ENCODE peak calls at places on chromosomes 3 and 15, in eight cellular contexts. G is MCF 10A; J is epithelial cell of esophagus; Z is cardiac fibroblast; P is CD8-positive, alpha-beta T cell; H is GM10248; M is Calu3; E is type B pancreatic cell. Y is an unnamed sample.

GRCh38 chr3:21912656-21913055 is 161.6 kb upstream of the ZNF385D start:
- DNase-seq in E (no peak), Z (peak), M (no peak), H (no peak), P (no peak), G (no peak), J (no peak), Y (no peak)

GRCh38 chr3:12115846-12116245 is 42.9 kb downstream of the TIMP4 start:
- DNase-seq in J (peak), H (no peak), Z (no peak), M (no peak), P (no peak), E (no peak), G (no peak), Y (no peak)

GRCh38 chr3:107660316-107660976 is 137.7 kb downstream of the BBX start:
- DNase-seq in H (no peak), Z (peak), G (peak), E (no peak), M (no peak), J (peak), P (no peak), Y (no peak)

GRCh38 chr3:52983336-52983807 is 62.5 kb downstream of the SFMBT1 start:
- DNase-seq in M (no peak), H (peak), P (peak), E (no peak), J (no peak), Z (no peak), G (no peak), Y (no peak)

GRCh38 chr15:70053006-70053702 is 44.6 kb downstream of the TLE3 start:
- DNase-seq in J (no peak), H (no peak), G (no peak), Z (no peak), E (no peak), M (no peak), P (no peak), Y (no peak)

GRCh38 chr15:85504739-85505676 is 124.6 kb downstream of the AKAP13 start:
- DNase-seq in J (peak), E (no peak), M (peak), Z (peak), P (peak), H (peak), G (peak), Y (no peak)

GRCh38 chr3:81242871-81243270 is 518.6 kb downstream of the GBE1 start:
- DNase-seq in G (peak), Z (peak), H (no peak), J (peak), E (no peak), P (no peak), M (no peak), Y (no peak)

GRCh38 chr3:112718516-112718915 is 77.6 kb upstream of the CCDC80 start:
- DNase-seq in G (peak), P (no peak), M (no peak), J (peak), H (no peak), E (no peak), Z (no peak), Y (no peak)

GRCh38 chr15:71889385-71889784 is 79.0 kb downstream of the NR2E3 start:
- DNase-seq in G (no peak), E (no peak), H (no peak), M (no peak), Z (no peak), J (no peak), P (no peak), Y (no peak)

GRCh38 chr3:65560133-65560532 is 478.6 kb downstream of the MAGI1 start:
- DNase-seq in P (no peak), H (no peak), J (no peak), M (no peak), G (no peak), Z (no peak), E (no peak), Y (no peak)

GRCh38 chr3:65005481-65005880 is 317.7 kb upstream of the ADAMTS9 start:
- DNase-seq in P (no peak), G (no peak), H (no peak), E (no peak), M (no peak), J (no peak), Z (peak), Y (no peak)

GRCh38 chr3:83953417-83954089 is 1005.2 kb upstream of the CADM2 start:
- DNase-seq in P (no peak), J (peak), H (no peak), G (peak), M (no peak), E (no peak), Z (no peak), Y (no peak)

GRCh38 chr3:51304230-51304629 is 80.9 kb upstream of the MANF start:
- DNase-seq in H (no peak), E (no peak), Z (no peak), P (no peak), G (no peak), M (no peak), J (no peak), Y (no peak)

GRCh38 chr3:125767641-125768040 is 172.3 kb upstream of the OSBPL11 start:
- DNase-seq in Z (no peak), G (no peak), M (no peak), J (no peak), P (no peak), H (no peak), E (no peak), Y (no peak)

GRCh38 chr3:150956376-150956775 is 16.2 kb downstream of the CLRN1 start:
- DNase-seq in J (peak), Z (peak), H (no peak), M (no peak), E (no peak), P (no peak), G (peak), Y (no peak)

GRCh38 chr3:46707601-46708011 is 6.4 kb downstream of the TMIE start:
- DNase-seq in E (no peak), H (no peak), M (no peak), P (no peak), G (no peak), Z (no peak), J (no peak), Y (no peak)
- TF ChIP-seq CTCF in E (no peak), H (no peak), M (no peak), P (no peak), G (no peak), Z (no peak), J (no peak), Y (no peak)

GRCh38 chr15:75836953-75837321 is 6.3 kb upstream of the UBE2Q2 start:
- DNase-seq in M (peak), J (peak), H (peak), Z (peak), G (peak), E (no peak), P (peak), Y (no peak)
- TF ChIP-seq CTCF in M (no peak), J (peak), H (no peak), Z (peak), G (no peak), E (no peak), P (no peak), Y (no peak)

GRCh38 chr15:64149424-64150235 is 1.9 kb upstream of the SNX22 start:
- DNase-seq in E (no peak), Z (no peak), J (peak), H (no peak), M (no peak), G (peak), P (no peak), Y (no peak)
- TF ChIP-seq CTCF in E (no peak), Z (peak), J (peak), H (no peak), M (no peak), G (no peak), P (no peak), Y (peak)

GRCh38 chr3:41565948-41566347 is 366.6 kb downstream of the CTNNB1 start:
- DNase-seq in G (no peak), J (no peak), Z (no peak), M (no peak), H (no peak), P (no peak), E (no peak), Y (no peak)

GRCh38 chr3:41569632-41570338 is 370.5 kb downstream of the CTNNB1 start:
- DNase-seq in G (no peak), M (no peak), Z (no peak), J (peak), E (no peak), P (no peak), H (no peak), Y (no peak)

GRCh38 chr3:41565003-41565402 is 365.7 kb downstream of the CTNNB1 start:
- DNase-seq in Z (no peak), G (no peak), E (no peak), J (no peak), M (no peak), P (no peak), H (no peak), Y (no peak)
- TF ChIP-seq CTCF in Z (no peak), G (no peak), E (no peak), J (no peak), M (no peak), P (no peak), H (no peak), Y (no peak)

DNA sequence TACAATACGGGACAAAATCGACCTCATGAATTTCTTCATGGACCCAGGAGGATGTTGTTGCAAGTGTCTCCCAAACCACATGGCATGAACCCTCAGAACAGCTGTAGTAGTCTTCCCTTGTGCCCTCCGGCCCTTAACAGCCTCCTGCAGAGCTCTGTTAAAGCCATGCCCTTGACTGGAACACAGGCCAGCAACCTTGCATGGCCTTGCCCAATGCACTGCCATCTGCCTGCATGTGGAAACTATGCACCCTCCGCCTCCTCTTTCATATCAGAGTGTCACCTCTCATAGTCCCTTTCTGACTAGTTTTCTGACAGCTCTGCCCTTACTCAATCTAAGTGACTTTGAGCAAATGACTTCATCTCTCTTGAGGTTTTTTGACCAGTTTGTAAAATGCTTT is 39.4 kb upstream of the TRIM71 start:
- DNase-seq in H (no peak), J (no peak), P (no peak), E (no peak), G (no peak), Z (no peak), M (no peak), Y (no peak)
- TF ChIP-seq CTCF in H (no peak), J (no peak), P (no peak), E (no peak), G (no peak), Z (no peak), M (no peak), Y (no peak)

DNA sequence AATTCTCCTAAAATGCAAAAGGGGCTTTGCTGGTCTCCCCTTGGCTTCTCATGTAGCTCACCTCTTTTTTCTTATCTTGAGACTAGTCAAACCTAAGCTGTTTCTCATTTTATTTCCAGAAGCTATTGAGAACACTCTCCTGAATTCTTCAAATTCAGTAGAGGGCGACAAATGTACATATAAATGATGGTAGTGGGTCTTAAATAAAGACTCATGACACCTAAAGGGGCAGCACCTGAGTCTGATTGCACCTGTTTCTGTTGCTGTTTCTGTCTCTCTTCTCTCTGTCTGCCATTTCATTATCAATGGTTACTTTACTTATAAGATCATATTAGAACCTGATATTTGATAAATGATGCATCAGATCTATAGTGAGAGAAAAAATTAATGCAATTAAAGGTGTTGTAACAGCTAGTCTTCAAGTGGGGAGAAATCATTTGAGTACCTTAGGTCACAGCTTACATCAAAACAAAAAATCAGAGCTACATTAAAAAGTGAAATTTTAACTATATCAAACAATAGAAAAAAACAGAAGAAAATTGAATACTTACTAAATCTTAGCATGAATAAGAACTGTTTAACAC is 7.0 kb downstream of the ADIPOQ start:
- DNase-seq in Z (peak), P (no peak), M (no peak), G (peak), J (peak), E (no peak), H (peak), Y (peak)
- TF ChIP-seq CTCF in Z (peak), P (peak), M (no peak), G (peak), J (peak), E (peak), H (peak), Y (peak)

DNA sequence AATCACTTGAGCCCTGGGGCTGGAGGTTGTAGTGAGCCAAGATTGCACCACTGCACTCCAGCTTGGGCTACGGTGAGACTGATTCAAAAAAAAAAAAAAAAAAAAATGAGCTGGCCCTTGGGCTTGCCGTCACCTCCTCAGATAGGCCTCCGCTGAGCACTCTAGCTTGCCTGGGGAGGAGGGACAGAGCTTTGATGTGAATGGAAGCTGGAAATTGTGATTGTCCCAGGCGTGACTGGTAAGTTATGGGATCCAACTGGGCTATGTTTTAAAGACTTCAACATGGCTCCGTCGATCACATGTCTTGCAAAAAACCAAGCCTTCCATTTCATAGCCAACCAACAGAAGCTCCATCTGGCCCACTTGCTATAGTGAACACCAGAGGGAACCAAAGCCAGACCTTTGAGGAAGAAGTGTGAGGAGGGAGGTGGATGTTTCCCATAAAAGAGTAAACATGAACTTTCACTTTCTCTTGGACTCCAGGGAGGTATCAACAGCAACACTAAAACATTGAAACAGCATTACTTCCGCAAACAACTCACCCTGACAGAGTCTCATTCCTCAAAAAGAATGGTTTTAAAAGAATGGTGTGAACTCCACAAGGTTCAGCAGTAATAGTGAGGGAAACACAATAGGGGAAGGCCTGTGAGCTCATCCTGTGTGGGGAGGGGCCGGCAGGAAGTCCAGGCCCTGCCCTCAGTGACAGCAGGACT is 59.3 kb upstream of the IL12A start:
- DNase-seq in M (peak), J (peak), Z (peak), E (no peak), P (no peak), G (peak), H (peak), Y (no peak)
- TF ChIP-seq CTCF in M (no peak), J (no peak), Z (peak), E (peak), P (no peak), G (peak), H (peak), Y (no peak)

DNA sequence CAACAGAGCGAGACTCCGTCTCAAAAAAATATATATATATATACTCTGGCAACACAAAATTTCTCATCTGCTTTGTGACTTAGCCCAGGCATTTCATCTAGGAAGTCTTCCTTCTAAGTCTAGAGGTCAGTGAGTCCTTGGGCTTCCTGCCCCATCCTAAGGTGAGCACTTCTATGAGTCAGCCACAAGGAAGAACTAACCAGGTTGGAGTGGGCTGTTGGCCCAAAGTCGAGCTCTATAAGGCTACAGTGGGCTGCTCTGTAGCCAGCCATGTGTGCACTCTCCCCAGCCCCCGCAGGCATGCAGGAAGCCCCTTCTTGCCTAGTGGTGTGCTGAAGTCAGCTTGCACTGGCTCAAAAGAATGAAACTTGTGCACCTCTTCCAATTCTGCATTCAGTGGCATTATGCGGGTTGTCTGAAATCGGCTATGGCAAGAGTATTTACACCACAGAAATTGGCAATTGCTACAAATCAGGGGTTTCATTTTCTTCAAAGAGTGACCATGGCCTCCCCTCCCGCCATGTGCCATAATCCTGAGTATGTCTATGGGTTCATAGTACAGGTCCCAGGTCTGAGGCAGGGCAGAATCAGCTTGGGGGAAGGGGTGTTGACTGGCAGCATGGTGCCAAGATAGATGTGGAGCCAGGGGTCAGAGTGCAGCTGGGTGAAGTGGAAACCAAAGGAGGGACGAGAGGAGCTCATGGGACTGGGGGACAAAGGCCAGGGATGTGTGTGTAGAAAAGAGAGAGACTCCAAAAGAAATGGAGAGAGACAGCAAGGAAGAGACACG is 22.0 kb upstream of the LOXL1 start:
- DNase-seq in J (no peak), M (no peak), H (no peak), P (no peak), E (no peak), G (no peak), Z (no peak), Y (no peak)
- TF ChIP-seq CTCF in J (no peak), M (no peak), H (no peak), P (no peak), E (no peak), G (no peak), Z (no peak), Y (no peak)

GRCh38 chr3:196695849-196696226 is 16.2 kb downstream of the CEP19 start:
- DNase-seq in J (no peak), M (no peak), Z (no peak), G (no peak), P (no peak), H (no peak), E (no peak), Y (no peak)

GRCh38 chr3:196694941-196695848 is 16.9 kb downstream of the CEP19 start:
- DNase-seq in G (no peak), M (no peak), H (no peak), E (no peak), Z (no peak), P (no peak), J (no peak), Y (no peak)

GRCh38 chr3:196689941-196690660 is 21.9 kb downstream of the CEP19 start:
- DNase-seq in E (no peak), J (no peak), M (no peak), G (no peak), H (no peak), Z (no peak), P (no peak), Y (no peak)

GRCh38 chr3:196697270-196697669 is 14.8 kb downstream of the CEP19 start:
- DNase-seq in M (no peak), G (no peak), J (no peak), P (no peak), E (no peak), H (no peak), Z (no peak), Y (no peak)

DNA sequence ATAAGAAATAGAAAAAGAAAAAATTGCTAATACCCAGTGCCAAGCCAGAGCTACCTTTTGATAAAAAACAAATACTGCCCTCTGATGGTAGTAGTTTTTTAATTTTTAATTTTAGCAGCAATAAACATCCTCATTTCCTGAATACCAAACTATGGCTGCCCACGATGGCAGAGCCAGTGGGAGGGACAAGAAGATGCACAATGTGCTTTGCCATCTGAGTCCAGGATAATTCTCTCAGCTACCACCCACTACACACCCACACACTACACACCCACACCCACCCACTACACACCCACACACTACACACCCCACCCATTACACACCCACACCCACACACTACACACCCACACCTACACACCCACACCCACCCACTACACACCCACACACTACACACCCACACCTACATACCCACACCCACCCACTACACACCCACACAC is 17.8 kb downstream of the CEP19 start:
- DNase-seq in H (peak), Z (peak), M (no peak), E (no peak), J (no peak), P (no peak), G (peak), Y (no peak)
- TF ChIP-seq CTCF in H (no peak), Z (no peak), M (no peak), E (no peak), J (no peak), P (no peak), G (no peak), Y (peak)

GRCh38 chr3:69020424-69020823 is 6.9 kb upstream of the EOGT start:
- DNase-seq in P (no peak), G (no peak), E (no peak), M (no peak), Z (peak), H (no peak), J (no peak), Y (no peak)
- TF ChIP-seq CTCF in P (peak), G (peak), E (peak), M (no peak), Z (peak), H (peak), J (peak), Y (peak)